ENCODE peak calls at places on chromosomes 2 and 18, in six cellular contexts. D, V, J, C, E and N are unnamed samples. For H3K27me3 and H3K36me3, the result is how much of the 10 kb centered on the place peaks cover.

GRCh38 chr2:220856486-220856885 is 715.6 kb downstream of the EPHA4 start:
- DNase-seq in D (no peak), V (no peak), J (no peak), C (no peak), E (no peak), N (no peak)

GRCh38 chr18:69935319-69936190 is 12.1 kb downstream of the CD226 start:
- DNase-seq in D (no peak), V (no peak), J (no peak), C (no peak), E (peak), N (peak)

GRCh38 chr2:165120740-165121467 is 82.9 kb downstream of the SCN3A start:
- DNase-seq in D (no peak), V (no peak), J (no peak), C (no peak), E (no peak), N (no peak)

GRCh38 chr18:25168011-25168410 is 184.0 kb downstream of the ZNF521 start:
- DNase-seq in D (no peak), V (no peak), J (no peak), C (no peak), E (no peak), N (no peak)

GRCh38 chr2:55309441-55309840 is 40.4 kb upstream of the MTIF2 start:
- DNase-seq in D (no peak), V (no peak), J (no peak), C (no peak), E (peak), N (peak)

GRCh38 chr2:120013569-120014223 is 819 bp downstream of the EPB41L5 start:
- DNase-seq in D (no peak), V (no peak), J (peak), C (peak), E (no peak), N (no peak)

GRCh38 chr2:227125506-227125905 is 38.5 kb downstream of the COL4A4 start:
- DNase-seq in D (no peak), V (no peak), J (no peak), C (no peak), E (no peak), N (no peak)

GRCh38 chr2:36650031-36650430 is 46.5 kb upstream of the VIT start:
- DNase-seq in D (no peak), V (no peak), J (no peak), C (no peak), E (peak), N (peak)

GRCh38 chr2:132448771-132449170 is 32.2 kb downstream of the GPR39 start:
- DNase-seq in D (no peak), V (no peak), J (no peak), C (peak), E (no peak), N (no peak)

GRCh38 chr2:217935245-217935879 is 67.4 kb downstream of the TNS1 start:
- DNase-seq in D (peak), V (no peak), J (peak), C (no peak), E (peak), N (no peak)

GRCh38 chr2:60882971-60883753 is 1.8 kb downstream of the REL start:
- DNase-seq in D (no peak), V (no peak), J (no peak), C (peak), E (no peak), N (no peak)

GRCh38 chr2:25041307-25041927 is 459 bp upstream of the EFR3B start:
- DNase-seq in D (peak), V (no peak), J (peak), C (peak), E (no peak), N (peak)
- H3K27me3 ChIP-seq in D (under half), V (under half), J (under half), C (under half), E (under half), N (under half)

GRCh38 chr2:216214768-216215167 is 105.6 kb downstream of the XRCC5 start:
- DNase-seq in D (no peak), V (no peak), J (no peak), C (no peak), E (no peak), N (no peak)

GRCh38 chr2:216216951-216217903 is 108.1 kb downstream of the XRCC5 start:
- DNase-seq in D (no peak), V (no peak), J (no peak), C (no peak), E (peak), N (peak)

GRCh38 chr2:216217904-216218260 is 108.7 kb downstream of the XRCC5 start:
- DNase-seq in D (no peak), V (no peak), J (no peak), C (no peak), E (no peak), N (no peak)

GRCh38 chr2:216219866-216220265 is 110.7 kb downstream of the XRCC5 start:
- DNase-seq in D (no peak), V (no peak), J (no peak), C (no peak), E (no peak), N (no peak)

DNA sequence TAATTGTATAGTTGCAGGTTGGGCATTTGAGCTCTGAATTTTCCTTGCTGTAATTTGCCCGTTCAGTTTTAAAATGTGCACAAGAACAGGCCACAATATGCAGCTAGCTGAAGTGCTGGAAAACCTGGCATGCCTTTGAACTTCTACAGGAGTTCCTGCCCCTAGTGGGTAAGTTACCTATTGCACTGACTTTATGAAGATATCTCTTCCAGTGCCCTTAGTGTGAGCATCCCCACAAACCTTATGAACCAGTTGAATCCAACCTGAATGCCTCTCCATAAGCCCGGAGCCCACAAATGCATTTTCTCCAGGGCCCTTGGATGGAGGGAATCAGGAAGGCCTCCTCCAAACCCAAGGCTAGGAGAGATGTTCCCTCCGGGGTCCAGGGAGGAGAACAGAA is 106.8 kb downstream of the XRCC5 start:
- DNase-seq in D (no peak), V (no peak), J (no peak), C (no peak), E (no peak), N (no peak)
- H3K4me3 ChIP-seq in D (no peak), V (no peak), J (no peak), C (no peak), E (no peak), N (no peak)

GRCh38 chr2:16119741-16120140 is 179.4 kb downstream of the MYCN start:
- DNase-seq in D (no peak), V (no peak), J (no peak), C (no peak), E (no peak), N (no peak)
- H3K36me3 ChIP-seq in D (under half), V (under half), J (under half), C (under half), E (under half), N (under half)

GRCh38 chr2:72154386-72154785 is 6.7 kb upstream of the CYP26B1 start:
- DNase-seq in D (no peak), V (no peak), J (peak), C (no peak), E (no peak), N (no peak)
- H3K27me3 ChIP-seq in D (under half), V (under half), J (half or more), C (under half), E (half or more), N (under half)

GRCh38 chr2:176087330-176088047 is 3.7 kb upstream of the EVX2 start:
- DNase-seq in D (no peak), V (no peak), J (no peak), C (no peak), E (no peak), N (no peak)

GRCh38 chr2:176085861-176086771 is 2.4 kb upstream of the EVX2 start:
- DNase-seq in D (no peak), V (no peak), J (peak), C (peak), E (no peak), N (no peak)

GRCh38 chr2:176089843-176090395 is 2.6 kb upstream of the HOXD13 start:
- DNase-seq in D (no peak), V (no peak), J (no peak), C (no peak), E (no peak), N (no peak)

GRCh38 chr2:176088937-176089842 is 3.3 kb upstream of the HOXD13 start:
- DNase-seq in D (no peak), V (no peak), J (no peak), C (no peak), E (no peak), N (no peak)

GRCh38 chr2:176088048-176088936 is 4.2 kb upstream of the HOXD13 start:
- DNase-seq in D (peak), V (no peak), J (no peak), C (peak), E (no peak), N (peak)
- H3K4me3 ChIP-seq in D (no peak), V (peak), J (peak), C (peak), E (peak), N (peak)

GRCh38 chr2:172496096-172496709 is 59.7 kb upstream of the PDK1 start:
- DNase-seq in D (no peak), V (no peak), J (no peak), C (no peak), E (no peak), N (no peak)
- H3K36me3 ChIP-seq in D (under half), V (under half), J (half or more), C (under half), E (under half), N (under half)